ENCODE peak calls at places on chromosomes 13 and 19, in nine cellular contexts. A is upper lobe of right lung, M is kidney, I is heart right ventricle, F is heart left ventricle, W is IMR-90, R is gastrocnemius medialis, E is MM.1S, Y is stomach. G is an unnamed sample.

GRCh38 chr13:96109125-96109524 is 19.2 kb downstream of the HS6ST3 start:
- DNase-seq in I (no peak), M (no peak), Y (no peak), E (no peak), F (no peak), W (no peak), A (no peak), R (no peak), G (no peak)

GRCh38 chr19:49932731-49933131 is 3.4 kb upstream of the NUP62 start:
- DNase-seq in R (no peak), I (no peak), E (no peak), F (no peak), Y (no peak), A (no peak), M (no peak), W (no peak), G (no peak)

GRCh38 chr13:110271313-110271712 is 35.6 kb downstream of the COL4A1 start:
- DNase-seq in A (no peak), E (no peak), F (no peak), R (no peak), I (no peak), W (no peak), Y (no peak), M (no peak), G (no peak)

GRCh38 chr19:53537126-53537522 is 821 bp upstream of the ZNF331 start:
- DNase-seq in Y (no peak), F (no peak), R (no peak), A (no peak), W (no peak), E (no peak), M (no peak), I (no peak), G (no peak)

GRCh38 chr13:106103779-106104178 is 431.7 kb downstream of the EFNB2 start:
- DNase-seq in R (no peak), F (no peak), I (no peak), M (no peak), W (no peak), A (no peak), Y (no peak), E (no peak), G (no peak)

GRCh38 chr19:13880059-13880672 is 3.2 kb downstream of the NANOS3 start:
- DNase-seq in A (peak), E (peak), Y (peak), I (peak), W (peak), R (peak), F (peak), M (peak), G (peak)

GRCh38 chr13:33869005-33869404 is 51.1 kb downstream of the RFC3 start:
- DNase-seq in W (no peak), I (no peak), R (no peak), F (no peak), Y (no peak), M (no peak), A (no peak), E (no peak), G (no peak)

GRCh38 chr19:28420731-28421550 is 792.0 kb downstream of the UQCRFS1 start:
- DNase-seq in M (no peak), R (no peak), W (no peak), E (no peak), I (no peak), Y (no peak), A (no peak), F (no peak), G (no peak)

GRCh38 chr19:15631817-15632216 is 8.9 kb upstream of the CYP4F3 start:
- DNase-seq in Y (no peak), R (no peak), W (no peak), E (peak), F (no peak), I (no peak), A (no peak), M (no peak), G (no peak)

GRCh38 chr19:38142176-38143035 is 81.6 kb downstream of the DPF1 start:
- DNase-seq in M (no peak), A (no peak), Y (peak), W (peak), E (no peak), R (peak), I (peak), F (peak), G (peak)

GRCh38 chr19:38736413-38737280 is 7.6 kb downstream of the CAPN12 start:
- DNase-seq in R (no peak), Y (peak), M (peak), W (no peak), F (peak), I (peak), A (peak), E (no peak), G (peak)

GRCh38 chr19:3370728-3371591 is 4.6 kb downstream of the NFIC start:
- DNase-seq in A (no peak), W (no peak), F (no peak), Y (no peak), E (no peak), R (no peak), M (no peak), I (no peak), G (no peak)

GRCh38 chr13:21871302-21871862 is 200.5 kb downstream of the FGF9 start:
- DNase-seq in I (no peak), F (no peak), E (no peak), M (no peak), R (no peak), A (no peak), W (no peak), Y (no peak), G (peak)

GRCh38 chr13:26442541-26442940 is 114.9 kb upstream of the WASF3 start:
- DNase-seq in A (no peak), M (no peak), F (no peak), R (no peak), E (no peak), Y (no peak), I (no peak), W (peak), G (peak)

GRCh38 chr13:42354246-42355117 is 82.5 kb downstream of the AKAP11 start:
- DNase-seq in A (no peak), I (no peak), M (no peak), Y (no peak), W (peak), F (no peak), E (no peak), R (no peak), G (peak)

GRCh38 chr13:107864543-107865460 is 350.5 kb downstream of the LIG4 start:
- DNase-seq in Y (no peak), I (peak), E (peak), R (no peak), M (no peak), A (no peak), F (no peak), W (peak), G (peak)

GRCh38 chr19:58429745-58430144 is 10.2 kb downstream of the ZNF132 start:
- DNase-seq in E (no peak), A (no peak), Y (no peak), F (no peak), R (no peak), M (no peak), W (peak), I (no peak), G (peak)

GRCh38 chr19:6674868-6675305 is 4.9 kb upstream of the TNFSF14 start:
- DNase-seq in A (peak), F (peak), R (peak), Y (peak), W (peak), M (peak), E (peak), I (peak), G (peak)

GRCh38 chr19:35388277-35389054 is 17.6 kb downstream of the GPR42 start:
- DNase-seq in I (no peak), W (no peak), Y (no peak), A (no peak), F (no peak), R (no peak), M (no peak), E (no peak), G (no peak)

GRCh38 chr13:47211106-47211505 is 314.3 kb upstream of the HTR2A start:
- DNase-seq in M (no peak), F (no peak), I (no peak), W (peak), R (no peak), Y (no peak), E (no peak), A (no peak), G (peak)

GRCh38 chr19:50003810-50004419 is 21.3 kb downstream of the VRK3 start:
- DNase-seq in F (no peak), I (peak), M (no peak), W (peak), Y (peak), E (peak), R (peak), A (no peak), G (peak)

GRCh38 chr19:36963262-36963661 is 47.1 kb downstream of the ZNF568 start:
- DNase-seq in I (no peak), F (no peak), R (no peak), M (no peak), Y (no peak), W (no peak), E (no peak), A (no peak), G (no peak)

GRCh38 chr19:2334426-2334825 is 5.9 kb downstream of the SPPL2B start:
- DNase-seq in Y (no peak), E (no peak), I (no peak), A (no peak), F (no peak), M (peak), W (no peak), R (no peak), G (no peak)

GRCh38 chr19:13974073-13974472 is 21.8 kb downstream of the DCAF15 start:
- DNase-seq in M (no peak), A (no peak), F (no peak), Y (peak), E (no peak), W (no peak), I (no peak), R (no peak), G (peak)

GRCh38 chr13:111911754-111912452 is 155.0 kb upstream of the SOX1 start:
- DNase-seq in F (no peak), M (no peak), R (no peak), I (no peak), Y (no peak), E (no peak), W (no peak), A (peak), G (no peak)

GRCh38 chr19:41548954-41549688 is 26.8 kb upstream of the CEACAM21 start:
- DNase-seq in Y (peak), E (peak), I (peak), F (no peak), W (no peak), A (no peak), M (no peak), R (no peak), G (no peak)

GRCh38 chr19:33389574-33390119 is 16.1 kb downstream of the CEBPG start:
- DNase-seq in Y (no peak), A (peak), M (peak), F (no peak), I (no peak), W (no peak), E (no peak), R (no peak), G (no peak)

GRCh38 chr13:37375071-37375470 is 223.5 kb downstream of the POSTN start:
- DNase-seq in A (no peak), R (no peak), I (no peak), E (no peak), M (no peak), W (no peak), F (no peak), Y (no peak), G (peak)

GRCh38 chr19:55069859-55070225 is 5.8 kb upstream of the EPS8L1 start:
- DNase-seq in M (no peak), I (no peak), E (no peak), R (no peak), A (no peak), F (no peak), Y (no peak), W (no peak), G (no peak)

GRCh38 chr13:106568225-106569003 is 477 bp upstream of the ARGLU1 start:
- DNase-seq in M (no peak), Y (no peak), R (no peak), A (no peak), W (no peak), F (no peak), I (no peak), E (no peak), G (no peak)

GRCh38 chr19:41735071-41735623 is 20.2 kb upstream of the CEACAM6 start:
- DNase-seq in Y (no peak), M (no peak), W (no peak), E (no peak), R (no peak), A (no peak), F (no peak), I (no peak), G (peak)

GRCh38 chr13:54489359-54489758 is 1460.7 kb downstream of the OLFM4 start:
- DNase-seq in A (no peak), E (no peak), M (no peak), Y (no peak), W (no peak), F (no peak), I (no peak), R (no peak), G (no peak)

GRCh38 chr19:45514376-45515051 is 7.2 kb downstream of the VASP start:
- DNase-seq in M (peak), F (no peak), W (no peak), R (no peak), E (no peak), I (no peak), Y (peak), A (peak), G (no peak)
- H3K4me3 ChIP-seq in M (no peak), F (no peak), W (no peak), R (no peak), E (no peak), I (no peak), Y (no peak), A (peak), G (no peak)

DNA sequence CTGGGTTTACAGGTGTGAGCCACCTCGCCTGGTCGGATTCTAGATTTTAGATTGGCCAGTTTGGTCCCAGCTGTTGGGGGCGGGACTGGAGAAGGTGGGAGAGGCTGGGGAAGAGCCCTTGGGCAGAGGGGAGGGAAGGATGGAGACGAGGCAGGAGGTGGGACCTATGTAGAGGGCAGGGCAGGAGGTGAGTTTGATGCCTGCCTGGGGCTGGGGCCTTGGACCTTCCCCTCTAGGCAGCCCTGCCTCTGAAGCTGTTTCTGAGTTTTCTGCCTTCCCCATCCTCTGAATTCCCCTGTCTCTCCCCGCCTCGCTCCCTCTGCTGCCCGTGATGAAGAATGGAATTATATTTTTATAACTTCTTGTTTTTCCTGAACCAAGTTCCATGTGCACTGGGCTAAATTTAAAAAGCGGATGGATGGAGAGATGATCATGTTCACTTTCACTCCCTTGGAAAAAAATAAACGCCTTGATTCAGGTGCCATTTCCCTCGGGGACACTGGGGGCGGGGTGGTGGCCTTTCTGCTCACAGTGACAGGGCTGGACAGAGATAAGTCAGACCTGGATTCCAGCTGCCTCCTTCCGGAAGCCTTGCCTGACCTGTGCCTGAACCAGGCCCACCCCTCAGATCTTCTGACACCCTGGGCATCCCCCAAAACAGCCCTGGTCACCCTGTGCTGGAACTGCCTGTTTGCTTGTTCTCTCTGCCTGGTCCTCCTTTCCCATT is 16.5 kb upstream of the TNFAIP8L1 start:
- DNase-seq in F (no peak), W (no peak), I (no peak), M (no peak), Y (no peak), E (no peak), A (no peak), R (no peak), G (no peak)
- TF ChIP-seq CTCF in F (no peak), W (no peak), I (no peak), M (no peak), Y (no peak), E (no peak), A (no peak), R (no peak), G (no peak)

GRCh38 chr19:1237027-1237659 is 662 bp downstream of the CBARP start:
- DNase-seq in I (no peak), Y (no peak), R (no peak), F (no peak), E (no peak), M (peak), W (no peak), A (no peak), G (no peak)
- H3K4me3 ChIP-seq in I (peak), Y (peak), R (peak), F (peak), E (peak), M (peak), W (peak), A (peak), G (peak)

GRCh38 chr13:81540777-81541176 is 1199.9 kb upstream of the SPRY2 start:
- DNase-seq in M (no peak), R (no peak), W (no peak), I (no peak), A (no peak), Y (no peak), E (no peak), F (no peak), G (peak)
- TF ChIP-seq CTCF in M (peak), R (no peak), W (no peak), I (peak), A (no peak), Y (no peak), E (peak), F (no peak), G (peak)